ENCODE peak calls at places on chromosomes 6 and 20, in six cellular contexts. One of them, this sample, is unnamed.

GRCh38 chr20:59526242-59527225 is 77.8 kb upstream of the PHACTR3 start:
- DNase-seq in upper lobe of left lung: peak
- DNase-seq in sigmoid colon: no peak
- DNase-seq in A549: peak
- DNase-seq in ovary: no peak
- DNase-seq in K562: no peak
- DNase-seq in this sample: no peak

GRCh38 chr20:47647994-47648393 is 137.3 kb downstream of the SULF2 start:
- DNase-seq in sigmoid colon: no peak
- DNase-seq in K562: no peak
- DNase-seq in upper lobe of left lung: no peak
- DNase-seq in A549: no peak
- DNase-seq in ovary: no peak
- DNase-seq in this sample: no peak

GRCh38 chr6:147207351-147207750 is 3.1 kb downstream of the STXBP5 start:
- DNase-seq in sigmoid colon: no peak
- DNase-seq in A549: no peak
- DNase-seq in ovary: no peak
- DNase-seq in K562: no peak
- DNase-seq in upper lobe of left lung: no peak
- DNase-seq in this sample: no peak

GRCh38 chr20:9202440-9203080 is 133.7 kb downstream of the PLCB4 start:
- DNase-seq in sigmoid colon: no peak
- DNase-seq in A549: peak
- DNase-seq in ovary: no peak
- DNase-seq in upper lobe of left lung: no peak
- DNase-seq in K562: no peak
- DNase-seq in this sample: no peak

GRCh38 chr6:26537846-26538571 is at the start of gene HMGN4:
- DNase-seq in sigmoid colon: peak
- DNase-seq in A549: peak
- DNase-seq in ovary: peak
- DNase-seq in upper lobe of left lung: peak
- DNase-seq in K562: peak
- DNase-seq in this sample: peak

GRCh38 chr20:18904624-18905023 is 91.0 kb downstream of the SCP2D1 start:
- DNase-seq in A549: peak
- DNase-seq in sigmoid colon: no peak
- DNase-seq in K562: no peak
- DNase-seq in ovary: peak
- DNase-seq in upper lobe of left lung: no peak
- DNase-seq in this sample: no peak

GRCh38 chr20:47561603-47562583 is 60.2 kb downstream of the NCOA3 start:
- DNase-seq in sigmoid colon: no peak
- DNase-seq in upper lobe of left lung: no peak
- DNase-seq in ovary: no peak
- DNase-seq in A549: no peak
- DNase-seq in K562: no peak
- DNase-seq in this sample: no peak

GRCh38 chr6:6697620-6698019 is 109.1 kb downstream of the LY86 start:
- DNase-seq in upper lobe of left lung: no peak
- DNase-seq in K562: no peak
- DNase-seq in sigmoid colon: no peak
- DNase-seq in A549: no peak
- DNase-seq in ovary: no peak
- DNase-seq in this sample: no peak

GRCh38 chr6:134347141-134347540 is 29.2 kb upstream of the SGK1 start:
- DNase-seq in A549: no peak
- DNase-seq in sigmoid colon: no peak
- DNase-seq in ovary: no peak
- DNase-seq in upper lobe of left lung: no peak
- DNase-seq in K562: no peak
- DNase-seq in this sample: no peak

GRCh38 chr20:25470045-25470444 is 62.6 kb downstream of the GINS1 start:
- DNase-seq in K562: peak
- DNase-seq in ovary: no peak
- DNase-seq in sigmoid colon: peak
- DNase-seq in upper lobe of left lung: no peak
- DNase-seq in A549: peak
- DNase-seq in this sample: peak

GRCh38 chr20:25579081-25579770 is 6.1 kb downstream of the NINL start:
- DNase-seq in sigmoid colon: no peak
- DNase-seq in upper lobe of left lung: no peak
- DNase-seq in ovary: no peak
- DNase-seq in K562: no peak
- DNase-seq in A549: no peak
- DNase-seq in this sample: no peak

GRCh38 chr6:162343196-162343901 is 384.2 kb downstream of the PRKN start:
- DNase-seq in ovary: no peak
- DNase-seq in A549: peak
- DNase-seq in upper lobe of left lung: no peak
- DNase-seq in K562: no peak
- DNase-seq in sigmoid colon: no peak
- DNase-seq in this sample: no peak

GRCh38 chr6:169567809-169568208 is 134.0 kb downstream of the WDR27 start:
- DNase-seq in K562: no peak
- DNase-seq in sigmoid colon: no peak
- DNase-seq in ovary: no peak
- DNase-seq in A549: no peak
- DNase-seq in upper lobe of left lung: no peak
- DNase-seq in this sample: no peak

GRCh38 chr6:106134906-106135634 is 48.9 kb downstream of the PRDM1 start:
- DNase-seq in ovary: no peak
- DNase-seq in K562: peak
- DNase-seq in upper lobe of left lung: no peak
- DNase-seq in sigmoid colon: no peak
- DNase-seq in A549: peak
- DNase-seq in this sample: no peak

GRCh38 chr6:108848116-108848868 is at the start of gene ARMC2:
- DNase-seq in A549: peak
- DNase-seq in sigmoid colon: peak
- DNase-seq in ovary: peak
- DNase-seq in upper lobe of left lung: peak
- DNase-seq in K562: peak
- DNase-seq in this sample: peak

GRCh38 chr6:21180155-21180554 is 413.4 kb upstream of the SOX4 start:
- DNase-seq in sigmoid colon: no peak
- DNase-seq in ovary: no peak
- DNase-seq in upper lobe of left lung: no peak
- DNase-seq in K562: no peak
- DNase-seq in A549: no peak
- DNase-seq in this sample: no peak

GRCh38 chr20:32251470-32251869 is 26.0 kb upstream of the KIF3B start:
- DNase-seq in ovary: no peak
- DNase-seq in A549: no peak
- DNase-seq in sigmoid colon: no peak
- DNase-seq in upper lobe of left lung: no peak
- DNase-seq in K562: no peak
- DNase-seq in this sample: no peak

GRCh38 chr6:6711832-6712231 is 123.3 kb downstream of the LY86 start:
- DNase-seq in sigmoid colon: no peak
- DNase-seq in A549: no peak
- DNase-seq in upper lobe of left lung: no peak
- DNase-seq in K562: peak
- DNase-seq in ovary: no peak
- DNase-seq in this sample: no peak

GRCh38 chr6:163347021-163347446 is 67.5 kb upstream of the QKI start:
- DNase-seq in sigmoid colon: no peak
- DNase-seq in ovary: no peak
- DNase-seq in upper lobe of left lung: no peak
- DNase-seq in A549: no peak
- DNase-seq in K562: no peak
- DNase-seq in this sample: no peak

GRCh38 chr6:19433101-19433500 is 404.1 kb upstream of the ID4 start:
- DNase-seq in ovary: no peak
- DNase-seq in A549: no peak
- DNase-seq in K562: no peak
- DNase-seq in sigmoid colon: no peak
- DNase-seq in upper lobe of left lung: no peak
- DNase-seq in this sample: no peak

GRCh38 chr20:11755071-11755881 is 162.4 kb upstream of the BTBD3 start:
- DNase-seq in K562: no peak
- DNase-seq in A549: no peak
- DNase-seq in upper lobe of left lung: no peak
- DNase-seq in sigmoid colon: peak
- DNase-seq in ovary: no peak
- DNase-seq in this sample: no peak

GRCh38 chr6:164757451-164757850 is 552.0 kb downstream of the C6orf118 start:
- DNase-seq in upper lobe of left lung: no peak
- DNase-seq in ovary: no peak
- DNase-seq in A549: no peak
- DNase-seq in K562: no peak
- DNase-seq in sigmoid colon: no peak
- DNase-seq in this sample: no peak

GRCh38 chr6:142680308-142680707 is 264.7 kb downstream of the HIVEP2 start:
- DNase-seq in ovary: no peak
- DNase-seq in sigmoid colon: no peak
- DNase-seq in A549: no peak
- DNase-seq in upper lobe of left lung: no peak
- DNase-seq in K562: no peak
- DNase-seq in this sample: no peak

GRCh38 chr6:124203812-124204167 is 400.1 kb downstream of the NKAIN2 start:
- DNase-seq in upper lobe of left lung: no peak
- DNase-seq in A549: no peak
- DNase-seq in K562: no peak
- DNase-seq in sigmoid colon: no peak
- DNase-seq in ovary: no peak
- DNase-seq in this sample: no peak
- H3K4me3 ChIP-seq in upper lobe of left lung: no peak
- H3K4me3 ChIP-seq in A549: no peak
- H3K4me3 ChIP-seq in K562: no peak
- H3K4me3 ChIP-seq in sigmoid colon: no peak
- H3K4me3 ChIP-seq in ovary: no peak
- H3K4me3 ChIP-seq in this sample: no peak

GRCh38 chr6:151647871-151648639 is 154.2 kb downstream of the CCDC170 start:
- DNase-seq in upper lobe of left lung: no peak
- DNase-seq in A549: peak
- DNase-seq in ovary: no peak
- DNase-seq in K562: peak
- DNase-seq in sigmoid colon: no peak
- DNase-seq in this sample: no peak
- TF ChIP-seq CTCF in upper lobe of left lung: no peak
- TF ChIP-seq CTCF in A549: peak
- TF ChIP-seq CTCF in ovary: no peak
- TF ChIP-seq CTCF in K562: peak
- TF ChIP-seq CTCF in sigmoid colon: no peak
- TF ChIP-seq CTCF in this sample: no peak

GRCh38 chr20:38864662-38865061 is 59.2 kb downstream of the PPP1R16B start:
- DNase-seq in ovary: no peak
- DNase-seq in K562: no peak
- DNase-seq in sigmoid colon: no peak
- DNase-seq in upper lobe of left lung: no peak
- DNase-seq in A549: no peak
- DNase-seq in this sample: no peak

GRCh38 chr20:38866265-38867061 is 59.8 kb upstream of the FAM83D start:
- DNase-seq in upper lobe of left lung: no peak
- DNase-seq in A549: no peak
- DNase-seq in sigmoid colon: no peak
- DNase-seq in K562: no peak
- DNase-seq in ovary: no peak
- DNase-seq in this sample: no peak

GRCh38 chr20:38861071-38861401 is 55.5 kb downstream of the PPP1R16B start:
- DNase-seq in sigmoid colon: no peak
- DNase-seq in A549: no peak
- DNase-seq in K562: no peak
- DNase-seq in ovary: no peak
- DNase-seq in upper lobe of left lung: no peak
- DNase-seq in this sample: no peak

GRCh38 chr20:38862226-38862625 is 56.7 kb downstream of the PPP1R16B start:
- DNase-seq in ovary: no peak
- DNase-seq in sigmoid colon: no peak
- DNase-seq in A549: no peak
- DNase-seq in K562: no peak
- DNase-seq in upper lobe of left lung: no peak
- DNase-seq in this sample: no peak

DNA sequence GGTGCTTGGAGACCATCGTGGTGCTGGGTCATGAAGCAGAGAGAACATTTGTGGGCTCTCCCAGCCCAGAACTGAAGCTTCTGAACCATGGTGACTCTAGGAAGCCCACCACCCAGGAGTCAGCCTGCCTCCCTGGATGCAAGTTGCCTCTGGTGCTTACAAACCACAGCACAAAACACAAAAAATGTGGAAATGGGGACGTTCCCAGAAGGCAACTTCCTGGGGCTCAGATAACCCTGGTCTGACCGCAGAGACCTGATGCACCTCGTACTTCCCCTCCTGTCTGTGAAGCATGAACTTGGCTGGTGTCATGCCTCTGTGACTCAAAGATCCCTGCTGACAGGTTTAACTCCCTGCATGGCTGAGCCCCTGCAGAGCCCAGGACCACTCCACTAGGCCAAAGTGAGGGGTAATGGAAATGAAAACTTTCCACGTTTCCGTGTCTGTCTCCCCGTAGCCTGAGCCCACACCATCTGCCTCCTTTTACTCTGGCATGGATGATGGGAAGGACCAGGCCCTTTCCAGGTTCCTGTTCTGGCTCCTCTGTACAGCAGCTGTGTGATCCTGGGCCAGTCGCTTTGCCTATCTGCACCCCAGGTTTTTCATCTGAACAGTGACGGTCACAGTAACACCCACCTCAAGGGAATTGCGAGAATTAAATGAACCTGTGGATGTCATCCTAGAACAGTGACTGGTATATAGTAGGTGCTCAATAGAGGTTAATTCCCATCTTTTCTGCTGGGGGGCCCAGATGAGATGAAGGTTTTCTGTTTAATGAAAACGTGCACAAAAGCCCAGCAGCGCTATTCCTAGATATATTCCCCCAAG is 57.7 kb downstream of the PPP1R16B start:
- DNase-seq in upper lobe of left lung: no peak
- DNase-seq in sigmoid colon: no peak
- DNase-seq in ovary: no peak
- DNase-seq in A549: no peak
- DNase-seq in K562: peak
- DNase-seq in this sample: no peak
- TF ChIP-seq EP300 in upper lobe of left lung: no peak
- TF ChIP-seq EP300 in sigmoid colon: no peak
- TF ChIP-seq EP300 in ovary: no peak
- TF ChIP-seq EP300 in A549: no peak
- TF ChIP-seq EP300 in K562: no peak
- TF ChIP-seq EP300 in this sample: no peak

DNA sequence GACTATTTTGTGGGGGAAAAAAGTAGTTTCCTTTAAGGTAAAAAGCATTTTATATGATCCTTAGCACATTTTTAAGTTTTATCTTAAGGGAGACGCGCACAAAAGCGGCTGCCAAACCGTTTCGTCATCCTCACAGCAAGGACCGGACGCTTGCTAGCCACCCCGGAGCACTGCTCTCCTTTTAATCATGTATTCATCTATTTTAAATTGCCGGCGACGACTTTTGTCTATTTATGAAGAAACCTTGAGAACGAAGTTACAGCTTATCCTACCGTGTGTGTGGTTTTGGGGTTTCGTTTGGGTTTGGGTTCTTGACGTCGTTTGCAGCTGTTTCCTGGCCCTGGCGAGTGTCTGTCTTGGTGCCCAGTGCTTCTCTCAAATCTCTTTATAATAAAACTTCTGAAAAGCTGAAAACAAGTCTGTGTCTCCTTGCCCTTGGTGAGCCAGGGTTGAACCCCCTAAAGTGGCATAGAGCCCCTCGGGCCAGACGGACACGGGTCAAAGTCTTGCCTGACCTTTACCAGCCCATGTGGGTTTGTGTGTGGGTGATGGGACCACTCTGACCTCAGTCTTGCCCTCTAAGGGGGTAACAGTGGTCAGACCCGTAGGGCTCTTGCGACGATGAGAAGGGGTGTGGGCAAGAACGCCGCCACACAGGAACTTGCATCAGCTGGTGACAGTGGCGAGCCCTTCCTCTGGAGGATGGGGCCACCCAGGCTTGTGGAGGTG is 117.6 kb downstream of the JPH2 start:
- DNase-seq in ovary: no peak
- DNase-seq in sigmoid colon: no peak
- DNase-seq in upper lobe of left lung: no peak
- DNase-seq in A549: no peak
- DNase-seq in K562: no peak
- DNase-seq in this sample: peak
- H3K4me3 ChIP-seq in ovary: no peak
- H3K4me3 ChIP-seq in sigmoid colon: no peak
- H3K4me3 ChIP-seq in upper lobe of left lung: peak
- H3K4me3 ChIP-seq in A549: no peak
- H3K4me3 ChIP-seq in K562: no peak
- H3K4me3 ChIP-seq in this sample: no peak

This sample was measured in stomach.